ENCODE peak calls at places on chromosomes 12 and 14, in eight cellular contexts. B, C, A, D, L, P, J and N are unnamed samples. For H3K9me3, the result is how much of the 10 kb centered on the place peaks cover.

GRCh38 chr14:32984531-32984930 is 45.9 kb downstream of the NPAS3 start:
- DNase-seq in L (no peak), P (no peak), J (no peak), A (no peak), B (no peak), C (no peak), D (no peak), N (no peak)

GRCh38 chr12:122951406-122951805 is 14.9 kb downstream of the ABCB9 start:
- DNase-seq in J (peak), A (no peak), C (no peak), P (no peak), B (no peak), L (no peak), D (no peak), N (peak)

GRCh38 chr14:96053600-96054381 is 14.6 kb downstream of the C14orf132 start:
- DNase-seq in A (peak), C (no peak), L (peak), D (no peak), P (peak), B (no peak), J (peak), N (peak)

GRCh38 chr12:104426926-104427546 is 29.7 kb upstream of the CHST11 start:
- DNase-seq in P (no peak), D (no peak), A (no peak), L (no peak), C (no peak), J (peak), B (no peak), N (no peak)

GRCh38 chr12:52879394-52880351 is 25.2 kb downstream of the KRT8 start:
- DNase-seq in J (peak), P (peak), L (peak), A (peak), C (peak), B (peak), D (peak), N (peak)

GRCh38 chr12:34604631-34605509 is 582.6 kb downstream of the ALG10 start:
- DNase-seq in B (no peak), J (no peak), L (no peak), C (no peak), P (no peak), A (peak), D (no peak), N (peak)

GRCh38 chr12:109706747-109707469 is 6.7 kb upstream of the FAM222A start:
- DNase-seq in D (no peak), L (no peak), A (no peak), P (no peak), B (no peak), C (no peak), J (no peak), N (no peak)

GRCh38 chr14:23160924-23161522 is 22.4 kb downstream of the SLC7A8 start:
- DNase-seq in A (no peak), D (peak), C (peak), B (no peak), P (peak), J (peak), L (no peak), N (no peak)

GRCh38 chr14:77342726-77343397 is 22.0 kb downstream of the GSTZ1 start:
- DNase-seq in C (no peak), A (no peak), B (no peak), L (no peak), P (no peak), J (no peak), D (no peak), N (no peak)

GRCh38 chr14:66508846-66509621 is 1.1 kb downstream of the GPHN start:
- DNase-seq in P (peak), L (peak), B (peak), A (peak), J (peak), D (peak), C (peak), N (no peak)

GRCh38 chr14:105075364-105076295 is 10.4 kb upstream of the GPR132 start:
- DNase-seq in C (no peak), D (peak), J (peak), L (no peak), P (peak), A (peak), B (no peak), N (no peak)

GRCh38 chr12:13146539-13146938 is 43.1 kb upstream of the GSG1 start:
- DNase-seq in P (peak), J (peak), C (no peak), L (no peak), D (no peak), B (no peak), A (peak), N (no peak)

GRCh38 chr12:113154351-113154973 is 4.9 kb downstream of the CFAP73 start:
- DNase-seq in D (no peak), J (peak), A (no peak), L (peak), P (no peak), C (no peak), B (no peak), N (no peak)

GRCh38 chr14:50763386-50764007 is 67.5 kb downstream of the NIN start:
- DNase-seq in P (no peak), B (no peak), D (no peak), A (no peak), C (peak), J (peak), L (no peak), N (peak)

GRCh38 chr12:52207895-52208294 is 16.1 kb upstream of the KRT80 start:
- DNase-seq in B (no peak), D (peak), P (peak), J (no peak), L (no peak), A (peak), C (peak), N (no peak)

GRCh38 chr14:73776194-73776537 is 62.0 kb upstream of the PNMA1 start:
- DNase-seq in D (no peak), J (peak), C (no peak), A (peak), L (no peak), P (no peak), B (no peak), N (no peak)

GRCh38 chr12:56836317-56836716 is 73.2 kb downstream of the HSD17B6 start:
- DNase-seq in P (peak), J (peak), B (no peak), A (peak), L (no peak), C (peak), D (no peak), N (peak)

GRCh38 chr12:34350092-34351041 is 328.1 kb downstream of the ALG10 start:
- DNase-seq in P (no peak), J (no peak), A (no peak), L (no peak), D (no peak), C (no peak), B (peak), N (no peak)

GRCh38 chr12:55619352-55620138 is 17.1 kb upstream of the OR10P1 start:
- DNase-seq in A (no peak), L (peak), J (peak), D (no peak), C (peak), P (peak), B (peak), N (peak)

GRCh38 chr12:88393017-88393767 is 187.1 kb downstream of the KITLG start:
- DNase-seq in P (no peak), A (no peak), B (no peak), L (peak), J (peak), C (no peak), D (no peak), N (no peak)

GRCh38 chr14:53979747-53980642 is 23.4 kb upstream of the BMP4 start:
- DNase-seq in A (peak), P (no peak), L (no peak), J (peak), D (peak), C (no peak), B (no peak), N (peak)

GRCh38 chr12:88399811-88400210 is 180.5 kb downstream of the KITLG start:
- DNase-seq in D (no peak), B (no peak), C (no peak), L (no peak), P (no peak), A (no peak), J (no peak), N (no peak)

GRCh38 chr14:64566651-64567122 is 16.9 kb downstream of the PPP1R36 start:
- DNase-seq in L (no peak), A (no peak), D (no peak), B (no peak), C (no peak), J (peak), P (no peak), N (no peak)

GRCh38 chr14:57057803-57058202 is 210.9 kb downstream of the EXOC5 start:
- DNase-seq in L (no peak), A (no peak), P (no peak), D (no peak), C (no peak), B (no peak), J (no peak), N (no peak)

GRCh38 chr14:51677276-51677675 is 25.6 kb downstream of the FRMD6 start:
- DNase-seq in B (no peak), C (no peak), J (peak), P (no peak), D (no peak), L (no peak), A (no peak), N (no peak)

GRCh38 chr14:24960816-24961215 is 89.1 kb downstream of the STXBP6 start:
- DNase-seq in P (no peak), C (no peak), J (peak), D (no peak), B (no peak), A (no peak), L (no peak), N (no peak)

GRCh38 chr12:113650476-113650875 is 178.8 kb upstream of the LHX5 start:
- DNase-seq in A (no peak), L (no peak), D (no peak), B (no peak), C (no peak), J (no peak), P (no peak), N (no peak)

GRCh38 chr12:51922762-51923505 is 15.6 kb downstream of the ACVRL1 start:
- DNase-seq in L (no peak), D (peak), C (no peak), J (peak), P (peak), B (no peak), A (peak), N (no peak)

GRCh38 chr14:77053046-77053841 is 24.7 kb upstream of the IRF2BPL start:
- DNase-seq in D (peak), A (peak), J (peak), C (peak), L (peak), B (no peak), P (peak), N (peak)

DNA sequence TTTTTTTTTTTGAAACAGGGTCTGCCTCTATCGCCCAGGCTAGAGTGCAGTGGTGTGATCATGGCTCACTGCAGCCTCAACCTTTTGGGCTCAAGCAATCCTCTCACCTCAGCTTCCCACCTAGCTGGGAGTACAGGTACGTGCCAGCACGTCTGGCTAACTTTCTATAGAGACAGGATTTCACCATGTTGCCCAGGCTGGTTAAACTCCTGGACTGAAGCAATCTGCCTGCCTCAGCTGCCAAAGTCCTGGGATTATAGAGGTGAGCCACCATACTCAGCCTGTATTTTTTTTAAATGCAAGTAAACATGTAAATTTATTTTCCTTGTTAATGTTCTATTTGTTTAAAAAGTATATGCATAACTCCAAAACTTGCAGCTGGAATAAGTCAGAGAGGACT is 80.4 kb downstream of the EEA1 start:
- DNase-seq in P (no peak), B (no peak), J (no peak), C (no peak), L (no peak), D (no peak), A (no peak), N (no peak)
- H3K9me3 ChIP-seq in P (under half), B (under half), J (under half), C (under half), L (under half), D (under half), A (under half), N (under half)

GRCh38 chr12:132925597-132926416 is 30.3 kb downstream of the ZNF605 start:
- DNase-seq in C (no peak), L (no peak), A (no peak), D (no peak), B (no peak), P (no peak), J (no peak), N (peak)

GRCh38 chr12:132926417-132926833 is 29.7 kb downstream of the ZNF605 start:
- DNase-seq in P (no peak), A (no peak), B (no peak), J (no peak), C (no peak), D (no peak), L (no peak), N (peak)

GRCh38 chr12:132923356-132923909 is 32.7 kb downstream of the ZNF605 start:
- DNase-seq in P (no peak), J (no peak), L (no peak), D (no peak), B (no peak), C (no peak), A (no peak), N (no peak)

GRCh38 chr12:132922676-132923075 is 33.4 kb downstream of the ZNF605 start:
- DNase-seq in B (no peak), D (no peak), C (no peak), L (no peak), J (no peak), P (no peak), A (no peak), N (peak)

GRCh38 chr12:132924356-132924755 is 31.8 kb downstream of the ZNF605 start:
- DNase-seq in D (no peak), C (no peak), L (no peak), A (no peak), B (no peak), P (no peak), J (no peak), N (peak)
- H3K9me3 ChIP-seq in D (half or more), C (under half), L (half or more), A (half or more), B (half or more), P (half or more), J (half or more), N (half or more)

GRCh38 chr14:86971292-86971691 is 1021.7 kb downstream of the GALC start:
- DNase-seq in L (no peak), C (no peak), A (no peak), B (no peak), J (no peak), D (no peak), P (no peak), N (no peak)

DNA sequence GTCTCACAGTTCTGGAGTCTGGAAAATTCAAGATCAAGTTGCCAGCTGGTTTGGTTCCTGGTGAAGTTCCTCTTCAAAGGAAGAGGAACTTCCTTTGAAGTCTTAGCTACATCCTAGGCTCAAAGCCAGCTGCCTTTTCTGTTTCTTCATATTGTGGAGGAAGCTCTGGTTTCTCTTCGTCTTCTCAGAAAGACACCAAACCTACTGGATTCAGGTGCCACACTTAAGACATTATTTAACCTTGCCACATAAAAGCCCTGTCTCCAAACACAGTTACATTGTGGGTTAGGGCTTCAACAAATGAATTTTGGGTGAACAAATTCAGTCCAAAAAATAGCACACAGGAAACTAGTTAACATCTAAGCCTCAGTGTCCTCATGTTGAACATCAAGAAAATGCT is 1019.8 kb downstream of the GALC start:
- DNase-seq in J (no peak), L (no peak), D (no peak), B (no peak), A (no peak), C (no peak), P (no peak), N (no peak)
- H3K9me3 ChIP-seq in J (under half), L (under half), D (under half), B (under half), A (under half), C (under half), P (under half), N (under half)

GRCh38 chr12:7162691-7163114 is 26.8 kb upstream of the PEX5 start:
- DNase-seq in A (peak), P (no peak), L (no peak), C (peak), D (no peak), J (peak), B (peak), N (no peak)
- H3K9me3 ChIP-seq in A (under half), P (under half), L (under half), C (under half), D (under half), J (under half), B (under half), N (under half)

DNA sequence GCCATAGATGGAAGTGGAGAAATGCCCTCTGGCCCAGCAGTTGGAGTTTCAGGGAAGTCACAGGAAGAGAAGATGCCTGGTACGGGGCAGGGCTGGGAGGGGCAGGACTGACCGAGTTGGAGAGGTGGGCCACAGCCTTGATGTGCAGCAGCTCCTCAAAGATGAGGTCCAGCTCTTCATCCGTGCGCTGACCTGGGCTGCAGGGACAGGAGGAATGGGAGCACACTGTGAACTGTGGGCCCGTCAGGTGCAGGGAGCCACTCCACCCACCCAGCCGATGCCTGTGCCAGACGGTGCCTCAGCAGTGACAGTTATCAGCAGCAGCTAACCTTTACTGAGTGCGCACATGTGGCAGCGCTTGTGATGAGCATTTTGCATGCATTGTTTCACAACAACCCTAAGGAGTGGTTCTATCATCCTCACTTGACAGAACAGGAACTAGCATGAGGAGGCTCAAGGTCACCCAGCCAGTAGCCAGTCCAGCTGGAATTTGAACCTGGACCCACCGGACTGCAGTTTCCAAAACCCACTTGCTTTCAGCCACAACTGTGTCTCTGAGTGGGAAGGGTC is 8.4 kb downstream of the RAPGEF3 start:
- DNase-seq in P (no peak), D (no peak), C (no peak), B (no peak), A (no peak), J (no peak), L (no peak), N (no peak)
- H3K9me3 ChIP-seq in P (under half), D (under half), C (under half), B (under half), A (under half), J (under half), L (under half), N (under half)

GRCh38 chr12:73632661-73633060 is 905.0 kb upstream of the ATXN7L3B start:
- DNase-seq in C (no peak), B (no peak), L (no peak), P (no peak), A (no peak), D (no peak), J (no peak), N (peak)
- H3K9me3 ChIP-seq in C (under half), B (under half), L (under half), P (under half), A (under half), D (under half), J (under half), N (under half)

DNA sequence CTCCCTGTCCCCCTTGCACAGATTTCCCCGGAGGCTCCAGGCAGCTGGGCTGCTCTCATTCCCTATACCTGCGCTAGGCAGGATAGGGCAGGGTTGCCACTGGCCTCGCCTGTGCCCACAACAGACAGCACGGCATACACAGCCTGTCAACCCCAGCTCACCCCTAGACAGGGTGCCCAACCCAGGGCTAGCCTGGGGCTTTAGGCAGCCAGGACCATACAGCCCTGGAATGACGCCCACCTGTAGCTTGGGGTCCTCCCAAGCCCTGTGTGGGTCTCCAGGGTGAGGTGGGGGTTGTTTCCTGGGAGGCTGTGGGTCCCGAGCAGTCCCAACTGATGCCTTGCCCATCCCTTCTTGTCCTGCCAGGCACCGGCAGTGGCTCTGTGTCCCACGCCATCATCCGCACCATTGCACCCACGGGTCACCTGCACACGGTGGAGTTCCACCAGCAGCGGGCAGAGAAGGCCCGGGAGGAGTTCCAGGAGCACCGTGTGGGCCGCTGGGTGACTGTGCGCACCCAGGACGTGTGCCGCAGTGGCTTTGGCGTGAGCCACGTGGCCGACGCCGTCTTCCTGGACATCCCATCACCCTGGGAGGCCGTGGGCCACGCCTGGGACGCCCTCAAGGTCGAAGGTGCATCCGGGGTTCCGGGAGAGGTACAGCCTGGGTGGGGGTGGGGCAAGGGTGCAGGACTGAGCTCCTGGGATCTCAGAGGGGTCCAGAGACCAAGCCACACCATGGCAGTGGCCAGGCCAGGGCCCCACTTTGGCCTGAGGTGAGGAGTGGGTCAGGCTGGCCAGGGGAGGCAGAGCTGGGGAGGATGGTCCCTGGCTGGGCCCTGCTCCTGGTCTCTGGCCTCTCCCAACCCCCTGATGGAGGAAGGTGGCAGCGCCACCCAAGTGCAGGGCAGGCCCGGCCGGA is 3.5 kb downstream of the TRMT61A start:
- DNase-seq in J (no peak), P (no peak), A (peak), C (no peak), B (no peak), L (no peak), D (no peak), N (no peak)
- H3K9me3 ChIP-seq in J (under half), P (under half), A (under half), C (under half), B (under half), L (under half), D (under half), N (under half)